ENCODE peak calls at places on chromosomes 7 and 10, in six cellular contexts. R is substantia nigra; S is germinal center; A is IMR-90; I is prostate gland; H is activated CD8-positive, alpha-beta memory T cell treated with anti-CD3 and anti-CD28 coated beads, Interleukin-2, amount 50 U/mL, for 4 hours. X is an unnamed sample.
A peak's percentile ranks its signal among the peaks of the same experiment; 100 is the strongest.

GRCh38 chr10:11014671-11015141 is 3.0 kb upstream of the CELF2 start:
- DNase-seq in R (no peak), S (no peak), A (no peak), I (no peak), H (no peak), X (no peak)

GRCh38 chr10:44399478-44400451 is 14.9 kb upstream of the CXCL12 start:
- DNase-seq in R (no peak), S (no peak), A (no peak), I (no peak), H (no peak), X (no peak)

GRCh38 chr10:50497758-50498157 is 126.0 kb downstream of the SGMS1 start:
- DNase-seq in R (no peak), S (no peak), A (peak; percentile 86), I (no peak), H (no peak), X (no peak)

GRCh38 chr7:87709258-87709657 is 81.1 kb downstream of the RUNDC3B start:
- DNase-seq in R (no peak), S (no peak), A (no peak), I (no peak), H (no peak), X (no peak)

GRCh38 chr10:117967149-117967548 is 79.6 kb downstream of the RAB11FIP2 start:
- DNase-seq in R (no peak), S (no peak), A (no peak), I (no peak), H (no peak), X (no peak)

GRCh38 chr10:72239409-72239808 is 23.3 kb upstream of the ASCC1 start:
- DNase-seq in R (no peak), S (no peak), A (no peak), I (no peak), H (no peak), X (no peak)

GRCh38 chr7:668139-668871 is 58.2 kb upstream of the DNAAF5 start:
- DNase-seq in R (no peak), S (no peak), A (peak; percentile 85), I (peak; percentile 81), H (no peak), X (no peak)

GRCh38 chr7:64463636-64464375 is 99.1 kb downstream of the ZNF680 start:
- DNase-seq in R (peak; percentile 72), S (peak; percentile 30), A (peak; percentile 4), I (peak; percentile 37), H (peak; percentile 13), X (no peak)

GRCh38 chr10:132322621-132323048 is 9.4 kb upstream of the LRRC27 start:
- DNase-seq in R (no peak), S (no peak), A (peak; percentile 30), I (no peak), H (no peak), X (no peak)

GRCh38 chr10:114538544-114538906 is 119.5 kb downstream of the ABLIM1 start:
- DNase-seq in R (no peak), S (no peak), A (no peak), I (peak; percentile 19), H (peak; percentile 50), X (peak; percentile 42)

GRCh38 chr7:47446871-47447466 is 134.9 kb downstream of the TNS3 start:
- DNase-seq in R (no peak), S (no peak), A (no peak), I (no peak), H (no peak), X (no peak)

GRCh38 chr10:69703766-69704191 is 73.7 kb downstream of the FAM241B start:
- DNase-seq in R (no peak), S (no peak), A (peak; percentile 96), I (no peak), H (no peak), X (no peak)